ENCODE peak calls at places on chromosomes 4 and X, in seven cellular contexts. O is HAP-1; X is fibroblast of mammary gland; M is CD4-positive, alpha-beta T cell; V is cardiac fibroblast; L is endothelial cell of umbilical vein; W is GM13977. Q is an unnamed sample.

GRCh38 chrX:20829665-20830481 is 544.3 kb upstream of the CNKSR2 start:
- DNase-seq in O (no peak), X (peak), M (no peak), V (peak), L (no peak), W (no peak), Q (no peak)

GRCh38 chr4:42703776-42704175 is 46.9 kb upstream of the ATP8A1 start:
- DNase-seq in O (no peak), X (no peak), M (no peak), V (no peak), L (no peak), W (no peak), Q (peak)

GRCh38 chr4:169116270-169116901 is 106.3 kb upstream of the CBR4 start:
- DNase-seq in O (no peak), X (peak), M (no peak), V (peak), L (no peak), W (no peak), Q (no peak)

GRCh38 chr4:6125103-6125651 is 75.2 kb downstream of the JAKMIP1 start:
- DNase-seq in O (no peak), X (no peak), M (no peak), V (no peak), L (no peak), W (no peak), Q (no peak)

GRCh38 chrX:12383196-12383595 is 244.9 kb downstream of the FRMPD4 start:
- DNase-seq in O (peak), X (no peak), M (no peak), V (no peak), L (no peak), W (no peak), Q (no peak)

GRCh38 chr4:159046683-159047082 is 56.2 kb upstream of the RAPGEF2 start:
- DNase-seq in O (no peak), X (no peak), M (no peak), V (no peak), L (no peak), W (no peak), Q (no peak)

GRCh38 chr4:138898282-138898681 is 117.3 kb upstream of the NOCT start:
- DNase-seq in O (no peak), X (peak), M (no peak), V (peak), L (no peak), W (no peak), Q (no peak)

GRCh38 chrX:75155454-75155829 is 641 bp downstream of the ABCB7 start:
- DNase-seq in O (no peak), X (peak), M (no peak), V (peak), L (peak), W (peak), Q (no peak)

Q was measured in SJCRH30.